ENCODE peak calls at places on chromosomes 3 and 15, in ten cellular contexts. B is HEK293T; R is iPS-NIHi11; W is CD8-positive, alpha-beta memory T cell; Q is glutamatergic neuron; U is LoVo; M is LNCaP clone FGC; Y is astrocyte of the spinal cord; N is NCI-H1092 treated with DMSO at 0.1 percent for 48 hours; V is left colon. C is an unnamed sample.

GRCh38 chr15:51864408-51865056 is 35.1 kb downstream of the TMOD3 start:
- DNase-seq in B (no peak), R (peak; percentile 40), W (no peak), Q (no peak), U (peak; percentile 68), M (no peak), Y (peak; percentile 29), N (no peak), V (no peak), C (no peak)

GRCh38 chr3:120418866-120419490 is 31.8 kb downstream of the FSTL1 start:
- DNase-seq in B (peak; percentile 53), R (peak; percentile 64), W (no peak), Q (peak; percentile 42), U (peak; percentile 55), M (peak; percentile 72), Y (no peak), N (peak; percentile 84), V (peak; percentile 52), C (no peak)

GRCh38 chr3:121431717-121432517 is 113.9 kb downstream of the POLQ start:
- DNase-seq in B (no peak), R (no peak), W (peak; percentile 65), Q (no peak), U (peak; percentile 16), M (no peak), Y (peak; percentile 76), N (no peak), V (peak; percentile 24), C (peak; percentile 37)

GRCh38 chr3:127035672-127036071 is 52.8 kb downstream of the PLXNA1 start:
- DNase-seq in B (no peak), R (no peak), W (peak; percentile 37), Q (no peak), U (peak; percentile 37), M (no peak), Y (peak; percentile 29), N (no peak), V (peak; percentile 88), C (no peak)

GRCh38 chr15:57950381-57950946 is 115.0 kb downstream of the ALDH1A2 start:
- DNase-seq in B (no peak), R (no peak), W (no peak), Q (no peak), U (peak; percentile 54), M (no peak), Y (no peak), N (no peak), V (no peak), C (no peak)

GRCh38 chr15:48722764-48723661 is 77.5 kb upstream of the FBN1 start:
- DNase-seq in B (no peak), R (no peak), W (no peak), Q (no peak), U (peak; percentile 90), M (no peak), Y (peak; percentile 84), N (no peak), V (no peak), C (no peak)

GRCh38 chr3:54891540-54891897 is 36.3 kb downstream of the LRTM1 start:
- DNase-seq in B (peak; percentile 69), R (peak; percentile 58), W (no peak), Q (no peak), U (peak; percentile 87), M (peak; percentile 93), Y (peak; percentile 99), N (no peak), V (peak; percentile 67), C (no peak)

GRCh38 chr3:42590989-42591756 is 513 bp downstream of the SS18L2 start:
- DNase-seq in B (no peak), R (no peak), W (no peak), Q (peak; percentile 31), U (no peak), M (no peak), Y (no peak), N (no peak), V (peak; percentile 44), C (no peak)

GRCh38 chr15:60758961-60759729 is 280.2 kb upstream of the ICE2 start:
- DNase-seq in B (no peak), R (no peak), W (no peak), Q (no peak), U (no peak), M (no peak), Y (peak; percentile 96), N (no peak), V (no peak), C (no peak)

C was measured in effector memory CD4-positive, alpha-beta T cell.